ENCODE peak calls at places on chromosomes 6 and 20, in seven cellular contexts. T, O, M, S, Q, U and F are unnamed samples.

GRCh38 chr20:47670913-47671312 is 114.4 kb downstream of the SULF2 start:
- DNase-seq in T (no peak), O (no peak), M (no peak), S (no peak), Q (peak; percentile 25), U (no peak), F (no peak)

GRCh38 chr6:3252861-3253596 is 5.7 kb upstream of the PSMG4 start:
- DNase-seq in T (no peak), O (no peak), M (no peak), S (no peak), Q (no peak), U (no peak), F (no peak)

GRCh38 chr20:52439385-52439784 is 247.8 kb upstream of the ZFP64 start:
- DNase-seq in T (no peak), O (no peak), M (no peak), S (no peak), Q (no peak), U (no peak), F (no peak)

GRCh38 chr20:48012401-48012974 is 227.2 kb upstream of the SULF2 start:
- DNase-seq in T (no peak), O (peak; percentile 96), M (peak; percentile 85), S (no peak), Q (no peak), U (no peak), F (no peak)

GRCh38 chr20:35307666-35308653 is 15.7 kb upstream of the FAM83C start:
- DNase-seq in T (peak; percentile 88), O (peak; percentile 87), M (no peak), S (no peak), Q (peak; percentile 72), U (peak; percentile 35), F (no peak)

GRCh38 chr6:20319520-20320357 is 81.9 kb upstream of the E2F3 start:
- DNase-seq in T (no peak), O (no peak), M (no peak), S (peak; percentile 86), Q (peak; percentile 57), U (no peak), F (peak; percentile 50)

GRCh38 chr20:33434434-33434833 is 9.1 kb downstream of the SNTA1 start:
- DNase-seq in T (no peak), O (no peak), M (no peak), S (no peak), Q (no peak), U (no peak), F (no peak)

GRCh38 chr6:5851261-5851757 is 155.4 kb downstream of the NRN1 start:
- DNase-seq in T (no peak), O (peak; percentile 39), M (peak; percentile 34), S (peak; percentile 85), Q (peak; percentile 82), U (no peak), F (peak; percentile 61)

GRCh38 chr20:12838261-12838866 is 170.4 kb upstream of the SPTLC3 start:
- DNase-seq in T (no peak), O (no peak), M (no peak), S (no peak), Q (no peak), U (no peak), F (no peak)

GRCh38 chr6:148999501-148999900 is 252.7 kb downstream of the UST start:
- DNase-seq in T (no peak), O (peak; percentile 45), M (peak; percentile 41), S (no peak), Q (no peak), U (no peak), F (no peak)

GRCh38 chr20:64188682-64189529 is 24.7 kb downstream of the MYT1 start:
- DNase-seq in T (peak; percentile 29), O (peak; percentile 43), M (peak; percentile 10), S (no peak), Q (peak; percentile 88), U (no peak), F (no peak)

GRCh38 chr6:32290886-32291450 is 67.1 kb upstream of the NOTCH4 start:
- DNase-seq in T (no peak), O (no peak), M (no peak), S (no peak), Q (no peak), U (no peak), F (no peak)

GRCh38 chr20:45886590-45887345 is 654 bp downstream of the SPATA25 start:
- DNase-seq in T (no peak), O (no peak), M (no peak), S (peak; percentile 61), Q (no peak), U (no peak), F (no peak)

GRCh38 chr20:40949346-40949745 is 79.3 kb upstream of the TOP1 start:
- DNase-seq in T (no peak), O (no peak), M (no peak), S (no peak), Q (peak; percentile 2), U (no peak), F (no peak)

GRCh38 chr6:24865161-24865560 is 66.4 kb upstream of the ARMH2 start:
- DNase-seq in T (peak; percentile 54), O (no peak), M (no peak), S (no peak), Q (no peak), U (no peak), F (no peak)

GRCh38 chr6:106182455-106182854 is 96.3 kb downstream of the PRDM1 start:
- DNase-seq in T (no peak), O (no peak), M (no peak), S (no peak), Q (no peak), U (no peak), F (no peak)

GRCh38 chr6:49548613-49549304 is 1.7 kb upstream of the C6orf141 start:
- DNase-seq in T (no peak), O (no peak), M (no peak), S (no peak), Q (no peak), U (no peak), F (no peak)

GRCh38 chr6:84037425-84038089 is 4.0 kb downstream of the MRAP2 start:
- DNase-seq in T (no peak), O (no peak), M (no peak), S (no peak), Q (no peak), U (no peak), F (no peak)

GRCh38 chr20:58439974-58440767 is 51.1 kb downstream of the VAPB start:
- DNase-seq in T (no peak), O (no peak), M (no peak), S (no peak), Q (no peak), U (no peak), F (no peak)

GRCh38 chr6:126618639-126619331 is 278.9 kb downstream of the CENPW start:
- DNase-seq in T (no peak), O (no peak), M (no peak), S (no peak), Q (no peak), U (no peak), F (no peak)

GRCh38 chr6:3337521-3338350 is 79.0 kb downstream of the PSMG4 start:
- DNase-seq in T (no peak), O (peak; percentile 60), M (no peak), S (no peak), Q (peak; percentile 63), U (no peak), F (no peak)

GRCh38 chr20:62739067-62739466 is 30.4 kb downstream of the NTSR1 start:
- DNase-seq in T (no peak), O (no peak), M (no peak), S (peak; percentile 66), Q (no peak), U (no peak), F (no peak)

GRCh38 chr6:125392682-125393081 is 90.9 kb upstream of the HDDC2 start:
- DNase-seq in T (no peak), O (no peak), M (no peak), S (no peak), Q (no peak), U (no peak), F (no peak)

GRCh38 chr6:170423030-170423429 is 116.5 kb downstream of the FAM120B start:
- DNase-seq in T (no peak), O (no peak), M (no peak), S (peak; percentile 68), Q (no peak), U (no peak), F (no peak)

GRCh38 chr20:23368316-23369110 is 6.5 kb downstream of the GZF1 start:
- DNase-seq in T (no peak), O (no peak), M (no peak), S (no peak), Q (no peak), U (no peak), F (no peak)
- H3K27ac ChIP-seq in T (no peak overlapping the region), O (no peak overlapping the region), M (no peak overlapping the region), S (no peak overlapping the region), Q (no peak overlapping the region), U (no peak overlapping the region), F (no peak overlapping the region)

GRCh38 chr6:46392294-46392693 is 99.0 kb downstream of the RCAN2 start:
- DNase-seq in T (no peak), O (no peak), M (no peak), S (no peak), Q (no peak), U (no peak), F (no peak)

GRCh38 chr6:46395530-46395929 is 95.7 kb downstream of the RCAN2 start:
- DNase-seq in T (no peak), O (no peak), M (no peak), S (no peak), Q (no peak), U (no peak), F (no peak)

GRCh38 chr6:46393161-46393939 is 97.9 kb downstream of the RCAN2 start:
- DNase-seq in T (no peak), O (no peak), M (no peak), S (no peak), Q (no peak), U (no peak), F (no peak)

GRCh38 chr6:46390153-46390876 is 100.9 kb downstream of the RCAN2 start:
- DNase-seq in T (no peak), O (no peak), M (no peak), S (no peak), Q (no peak), U (no peak), F (no peak)

GRCh38 chr6:46393940-46394337 is 97.3 kb downstream of the RCAN2 start:
- DNase-seq in T (no peak), O (no peak), M (no peak), S (no peak), Q (no peak), U (no peak), F (no peak)
- TF ChIP-seq CTCF in T (no peak), O (no peak), M (no peak), S (no peak), Q (no peak), U (no peak), F (no peak)

GRCh38 chr6:133705071-133705470 is 183.8 kb upstream of the TCF21 start:
- DNase-seq in T (no peak), O (peak; percentile 67), M (peak; percentile 37), S (no peak), Q (no peak), U (no peak), F (no peak)
- H3K27ac ChIP-seq in T (no peak overlapping the region), O (peak overlapping the region; percentile 17), M (peak overlapping the region; percentile 82), S (no peak overlapping the region), Q (no peak overlapping the region), U (no peak overlapping the region), F (no peak overlapping the region)

DNA sequence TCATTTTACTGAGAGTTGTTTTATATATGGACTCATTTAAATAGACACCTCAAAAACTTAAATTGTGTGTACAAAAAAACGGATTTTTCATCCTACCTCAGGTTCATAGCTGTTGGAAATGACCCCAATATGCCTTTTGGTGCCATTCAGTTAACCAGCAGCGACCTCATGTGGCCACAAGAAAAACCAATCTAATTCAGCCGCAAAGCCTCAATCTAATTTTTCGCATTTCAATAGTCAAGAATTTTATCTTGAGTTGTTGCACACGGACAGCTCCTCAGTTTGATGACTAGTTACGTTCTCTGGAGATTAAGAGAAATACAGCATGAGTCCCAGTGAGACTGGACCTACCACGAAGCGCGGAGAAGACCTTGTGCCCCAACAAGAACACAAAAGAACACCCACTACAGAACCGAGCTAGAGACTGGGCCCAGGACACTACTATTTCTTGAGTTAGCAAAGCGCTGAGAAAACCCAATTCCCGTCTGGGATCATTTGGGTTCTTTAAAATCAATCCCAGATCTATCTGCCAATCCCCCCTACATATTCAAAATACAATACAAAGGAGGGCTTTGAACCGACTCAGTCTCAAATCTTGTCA is 1.1 kb downstream of the TCP11 start:
- DNase-seq in T (no peak), O (peak; percentile 67), M (peak; percentile 57), S (no peak), Q (peak; percentile 61), U (no peak), F (peak; percentile 33)
- TF ChIP-seq CTCF in T (peak; percentile 86), O (peak; percentile 76), M (peak; percentile 82), S (peak; percentile 64), Q (peak; percentile 94), U (peak; percentile 83), F (peak; percentile 85)